ENCODE peak calls at places on chromosomes 13 and 19, in ten cellular contexts. J, A, K, R, I, Z, F, X, C and T are unnamed samples.

GRCh38 chr19:42511340-42511739 is 16.9 kb downstream of the CEACAM1 start:
- DNase-seq in J (no peak), A (no peak), K (no peak), R (no peak), I (no peak), Z (no peak), F (no peak), X (no peak), C (no peak), T (no peak)

GRCh38 chr19:40523322-40524047 is 53.2 kb upstream of the SHKBP1 start:
- DNase-seq in J (peak), A (no peak), K (peak), R (peak), I (peak), Z (peak), F (peak), X (peak), C (peak), T (peak)

GRCh38 chr19:2779121-2779740 is 3.8 kb downstream of the SGTA start:
- DNase-seq in J (no peak), A (peak), K (no peak), R (no peak), I (no peak), Z (no peak), F (no peak), X (no peak), C (no peak), T (no peak)

GRCh38 chr19:45784096-45784495 is 1.8 kb upstream of the DMPK start:
- DNase-seq in J (no peak), A (no peak), K (no peak), R (peak), I (no peak), Z (no peak), F (no peak), X (no peak), C (no peak), T (no peak)

GRCh38 chr13:90615236-90615635 is 732.3 kb upstream of the MIR17HG start:
- DNase-seq in J (no peak), A (no peak), K (no peak), R (no peak), I (no peak), Z (no peak), F (no peak), X (no peak), C (no peak), T (no peak)

GRCh38 chr19:40252395-40252794 is 25.9 kb upstream of the CCNP start:
- DNase-seq in J (no peak), A (no peak), K (no peak), R (peak), I (no peak), Z (no peak), F (peak), X (no peak), C (no peak), T (no peak)

GRCh38 chr19:12792048-12792852 is 964 bp downstream of the JUNB start:
- DNase-seq in J (peak), A (no peak), K (peak), R (peak), I (peak), Z (peak), F (peak), X (peak), C (peak), T (peak)

GRCh38 chr19:17323274-17323972 is 11.2 kb downstream of the ANO8 start:
- DNase-seq in J (no peak), A (no peak), K (no peak), R (peak), I (no peak), Z (no peak), F (no peak), X (no peak), C (no peak), T (no peak)

GRCh38 chr13:107574517-107575215 is 640.7 kb downstream of the LIG4 start:
- DNase-seq in J (no peak), A (no peak), K (peak), R (no peak), I (peak), Z (no peak), F (peak), X (no peak), C (peak), T (no peak)

GRCh38 chr19:58364127-58364526 is 1.6 kb upstream of the ZNF497 start:
- DNase-seq in J (no peak), A (no peak), K (no peak), R (no peak), I (no peak), Z (no peak), F (no peak), X (no peak), C (no peak), T (no peak)

GRCh38 chr19:29326849-29327840 is 114.2 kb upstream of the UQCRFS1 start:
- DNase-seq in J (no peak), A (no peak), K (no peak), R (peak), I (no peak), Z (no peak), F (peak), X (no peak), C (no peak), T (no peak)

GRCh38 chr19:21210037-21210621 is 68.3 kb downstream of the ZNF431 start:
- DNase-seq in J (peak), A (no peak), K (no peak), R (no peak), I (no peak), Z (no peak), F (peak), X (no peak), C (no peak), T (no peak)

GRCh38 chr19:33883869-33884519 is 87.3 kb downstream of the KCTD15 start:
- DNase-seq in J (no peak), A (no peak), K (peak), R (peak), I (peak), Z (peak), F (peak), X (no peak), C (no peak), T (peak)

GRCh38 chr19:17772172-17772571 is 20.9 kb downstream of the FCHO1 start:
- DNase-seq in J (no peak), A (no peak), K (no peak), R (no peak), I (peak), Z (no peak), F (peak), X (no peak), C (peak), T (no peak)

GRCh38 chr19:42038675-42039074 is 31.3 kb downstream of the GRIK5 start:
- DNase-seq in J (no peak), A (peak), K (peak), R (no peak), I (no peak), Z (no peak), F (no peak), X (no peak), C (no peak), T (no peak)

GRCh38 chr19:6740589-6741348 is 1.3 kb downstream of the TRIP10 start:
- DNase-seq in J (peak), A (no peak), K (peak), R (peak), I (no peak), Z (peak), F (peak), X (peak), C (peak), T (peak)

GRCh38 chr19:55166530-55167268 is at the start of gene DNAAF3:
- DNase-seq in J (peak), A (peak), K (peak), R (peak), I (peak), Z (peak), F (peak), X (peak), C (peak), T (peak)

GRCh38 chr19:29943615-29944014 is 1.6 kb downstream of the URI1 start:
- DNase-seq in J (no peak), A (no peak), K (no peak), R (no peak), I (no peak), Z (no peak), F (no peak), X (no peak), C (no peak), T (no peak)

DNA sequence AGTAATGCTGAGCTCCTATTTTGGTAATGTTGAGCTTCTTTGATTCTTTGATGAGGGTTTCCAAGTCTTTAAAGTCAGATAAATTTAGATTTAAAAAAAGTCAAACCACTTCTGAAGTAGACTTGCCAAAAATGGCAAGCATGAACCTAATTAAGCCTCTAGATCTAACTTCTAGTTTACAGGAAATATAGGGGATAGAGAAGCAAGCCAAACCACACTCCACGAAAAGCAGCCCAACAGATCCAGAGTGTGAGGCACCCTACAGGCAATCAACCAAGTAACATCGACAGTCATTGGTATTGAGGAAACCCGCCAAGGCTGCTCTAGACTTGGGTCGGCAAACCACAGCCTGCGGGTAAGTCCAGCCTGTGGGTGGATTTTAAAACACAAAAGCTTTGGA is 3.7 kb downstream of the GGACT start:
- DNase-seq in J (no peak), A (no peak), K (no peak), R (no peak), I (no peak), Z (no peak), F (peak), X (no peak), C (no peak), T (peak)
- TF ChIP-seq CTCF in J (no peak), A (no peak), K (no peak), R (no peak), I (no peak), Z (no peak), F (no peak), X (no peak), C (no peak), T (no peak)

DNA sequence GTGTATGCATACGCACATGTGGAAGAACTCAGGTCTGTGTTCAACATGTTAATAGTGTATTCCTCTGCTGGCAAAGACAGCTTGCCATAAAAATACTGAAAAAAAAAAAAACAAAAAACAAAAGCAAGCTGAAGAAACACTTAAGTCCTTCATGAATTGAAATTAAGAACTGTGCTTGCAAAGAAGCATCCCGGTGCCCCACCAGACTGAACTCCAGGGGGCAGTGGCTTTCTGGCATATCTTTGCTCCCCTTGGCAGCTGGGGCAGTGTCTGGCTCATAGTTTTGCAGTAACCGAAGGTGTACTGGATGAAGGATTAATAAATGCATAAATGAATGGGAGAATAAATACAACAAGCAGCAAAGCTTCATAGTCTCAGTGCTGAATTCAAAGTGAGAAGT is 187.6 kb downstream of the LHFPL6 start:
- DNase-seq in J (peak), A (no peak), K (peak), R (peak), I (peak), Z (no peak), F (peak), X (peak), C (peak), T (peak)
- H3K4me3 ChIP-seq in J (no peak), A (peak), K (no peak), R (no peak), I (peak), Z (no peak), F (no peak), X (no peak), C (no peak), T (no peak)

DNA sequence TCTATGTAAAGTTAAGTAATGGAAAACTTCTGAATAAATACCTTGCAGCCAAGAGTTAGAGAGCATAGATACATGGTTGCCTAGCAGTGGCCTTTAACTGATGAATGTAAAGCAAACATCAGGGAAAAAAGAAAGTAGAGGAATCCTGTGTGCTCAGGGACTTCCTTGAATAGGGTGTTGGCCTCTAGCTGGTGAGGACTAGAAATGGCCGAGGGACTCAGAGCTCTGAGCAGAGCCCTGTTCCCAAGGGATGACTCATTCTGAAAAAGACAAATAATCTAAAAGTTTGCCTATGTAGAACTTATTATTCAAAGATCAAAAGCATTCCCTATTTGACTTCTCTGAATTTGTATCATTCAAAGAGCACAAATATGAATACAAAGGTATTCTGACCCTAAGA is 135.7 kb downstream of the MIPEP start:
- DNase-seq in J (peak), A (no peak), K (peak), R (no peak), I (peak), Z (no peak), F (peak), X (no peak), C (peak), T (peak)
- TF ChIP-seq CTCF in J (no peak), A (no peak), K (no peak), R (no peak), I (no peak), Z (no peak), F (no peak), X (no peak), C (no peak), T (no peak)

DNA sequence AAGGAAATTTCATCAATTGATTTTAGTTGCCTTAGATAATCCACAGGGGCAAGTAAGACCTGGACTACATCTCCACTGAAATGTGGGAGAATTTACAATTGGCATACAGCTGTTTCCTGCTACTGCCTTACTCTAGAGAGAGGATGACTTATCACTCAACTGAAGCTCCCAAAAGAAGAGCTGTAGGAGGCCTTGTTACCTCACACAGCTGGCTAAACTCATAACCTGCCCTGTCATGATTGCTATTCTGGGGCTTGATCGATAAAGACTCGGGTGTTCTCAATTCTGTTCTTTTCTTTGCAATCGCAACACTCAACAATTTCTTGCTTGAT is 1396.4 kb downstream of the EFNB2 start:
- DNase-seq in J (no peak), A (no peak), K (no peak), R (no peak), I (no peak), Z (no peak), F (no peak), X (no peak), C (no peak), T (no peak)
- H3K4me3 ChIP-seq in J (no peak), A (no peak), K (no peak), R (no peak), I (no peak), Z (peak), F (no peak), X (no peak), C (no peak), T (no peak)

DNA sequence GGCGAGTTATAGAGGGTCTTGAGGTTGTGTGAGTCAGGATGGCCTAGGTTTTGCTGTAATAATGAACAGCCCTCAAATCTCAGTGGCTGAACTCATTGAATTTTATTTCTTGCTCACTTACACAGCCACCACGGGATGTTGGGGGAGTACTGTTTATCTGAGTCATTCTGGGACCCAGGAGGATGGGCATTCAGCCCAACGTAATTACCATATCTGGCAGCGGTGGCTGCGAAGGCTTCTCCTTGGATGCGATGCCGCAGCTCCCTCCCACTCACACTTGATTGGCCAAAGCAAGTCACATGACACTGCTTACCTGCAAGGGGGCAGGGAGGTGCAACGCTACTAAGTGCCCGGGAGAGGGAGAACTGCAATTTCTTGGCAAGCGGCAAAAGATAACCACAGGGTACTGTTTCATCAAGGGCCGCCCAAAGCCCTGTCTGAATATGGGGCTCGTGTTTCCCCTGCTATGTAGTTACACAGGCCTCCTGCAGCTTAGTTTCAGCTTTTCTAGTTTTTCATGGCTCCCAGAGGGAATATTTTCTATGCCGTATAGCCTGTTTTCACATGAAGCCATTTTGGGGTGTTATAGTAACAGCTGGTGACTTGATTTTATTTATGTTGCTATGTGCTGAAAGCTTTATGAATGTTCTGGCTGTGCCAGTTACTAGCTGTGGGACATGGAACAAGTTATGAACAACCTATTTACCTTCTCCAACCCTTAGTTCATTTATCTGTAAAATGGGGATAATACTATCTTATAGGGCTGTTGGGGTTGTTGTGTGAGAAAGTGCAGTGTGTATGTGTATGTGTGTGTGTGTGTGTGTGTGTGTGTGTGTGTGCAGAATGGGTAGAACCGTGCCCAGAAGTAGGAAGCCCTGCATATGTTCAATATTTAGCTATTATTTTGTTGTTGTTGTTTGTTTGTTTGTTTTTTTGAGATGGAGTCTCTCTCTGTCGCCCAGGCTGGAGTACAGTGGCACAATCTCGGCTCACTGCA is 20.1 kb downstream of the ZSWIM9 start:
- DNase-seq in J (peak), A (peak), K (peak), R (peak), I (peak), Z (no peak), F (peak), X (peak), C (peak), T (peak)
- TF ChIP-seq CTCF in J (peak), A (peak), K (no peak), R (peak), I (no peak), Z (peak), F (peak), X (peak), C (peak), T (peak)

GRCh38 chr19:50912727-50913716 is 1.8 kb upstream of the KLK4 start:
- DNase-seq in J (no peak), A (no peak), K (no peak), R (no peak), I (no peak), Z (no peak), F (no peak), X (no peak), C (no peak), T (no peak)
- H3K4me3 ChIP-seq in J (no peak), A (no peak), K (no peak), R (no peak), I (no peak), Z (no peak), F (peak), X (no peak), C (no peak), T (no peak)